ENCODE peak calls at places on chromosomes 11 and 22, in ten cellular contexts. Y is Caco-2; F is body of pancreas; H is upper lobe of right lung; K is OCI-LY7; L is Peyer's patch; J is endodermal cell; A is cardiac muscle cell; D is SJSA1; E is CD8-positive, alpha-beta T cell. P is an unnamed sample.

GRCh38 chr11:114197799-114198500 is 98.2 kb upstream of the NNMT start:
- DNase-seq in L (no peak), F (peak; percentile 88), Y (no peak), H (peak; percentile 85), E (no peak), D (no peak), K (no peak), J (no peak), A (peak; percentile 98), P (peak; percentile 73)

GRCh38 chr22:23192133-23192532 is 11.8 kb downstream of the BCR start:
- DNase-seq in F (peak; percentile 72), J (peak; percentile 70), H (peak; percentile 84), A (no peak), K (no peak), L (no peak), Y (no peak), E (no peak), D (no peak), P (no peak)

GRCh38 chr11:103648670-103649400 is 387.6 kb upstream of the DDI1 start:
- DNase-seq in L (no peak), D (no peak), H (no peak), F (no peak), A (peak; percentile 73), Y (no peak), K (no peak), J (no peak), E (no peak), P (no peak)

GRCh38 chr22:32785636-32786418 is 15.7 kb upstream of the TIMP3 start:
- DNase-seq in F (no peak), H (no peak), L (no peak), Y (no peak), K (no peak), A (no peak), E (no peak), J (no peak), D (no peak), P (no peak)

GRCh38 chr22:49973018-49973965 is 12.7 kb downstream of the PIM3 start:
- DNase-seq in F (no peak), J (no peak), A (peak; percentile 36), E (no peak), D (no peak), Y (no peak), H (peak; percentile 2), K (no peak), L (peak; percentile 15), P (no peak)

GRCh38 chr22:48490513-48491411 is 1336.9 kb downstream of the BRD1 start:
- DNase-seq in D (peak; percentile 47), L (no peak), Y (peak; percentile 12), E (no peak), H (peak; percentile 63), A (no peak), J (peak; percentile 64), F (no peak), K (no peak), P (no peak)

GRCh38 chr22:45317551-45318167 is 7.9 kb downstream of the FAM118A start:
- DNase-seq in K (no peak), F (no peak), Y (no peak), D (peak; percentile 77), J (peak; percentile 76), L (no peak), H (no peak), E (no peak), A (peak; percentile 64), P (peak; percentile 19)

GRCh38 chr11:103798029-103798428 is 238.4 kb upstream of the DDI1 start:
- DNase-seq in J (no peak), L (no peak), A (peak; percentile 94), F (peak; percentile 16), Y (no peak), E (no peak), K (no peak), D (no peak), H (no peak), P (no peak)

GRCh38 chr22:43449205-43449830 is 37.5 kb downstream of the MPPED1 start:
- DNase-seq in D (no peak), K (no peak), E (no peak), L (no peak), Y (peak; percentile 11), H (peak; percentile 29), F (no peak), A (no peak), J (peak; percentile 91), P (no peak)

GRCh38 chr22:17597217-17597616 is 31.3 kb downstream of the ATP6V1E1 start:
- DNase-seq in A (no peak), J (no peak), Y (no peak), H (no peak), E (no peak), L (no peak), F (no peak), D (no peak), K (no peak), P (no peak)

GRCh38 chr11:28245131-28245530 is 136.9 kb downstream of the METTL15 start:
- DNase-seq in J (no peak), Y (no peak), A (no peak), D (no peak), L (no peak), H (no peak), E (no peak), F (no peak), K (no peak), P (no peak)

GRCh38 chr11:107808526-107808925 is 50.1 kb downstream of the SLC35F2 start:
- DNase-seq in Y (no peak), J (no peak), K (no peak), L (no peak), E (no peak), F (no peak), D (no peak), A (no peak), H (no peak), P (peak; percentile 52)

GRCh38 chr11:60863550-60864521 is 3.5 kb upstream of the ZP1 start:
- DNase-seq in F (no peak), K (no peak), E (no peak), D (no peak), L (no peak), A (peak; percentile 37), Y (no peak), J (no peak), H (peak; percentile 9), P (no peak)

GRCh38 chr22:45686004-45686403 is 14.4 kb downstream of the ATXN10 start:
- DNase-seq in L (no peak), J (no peak), Y (no peak), A (no peak), F (no peak), K (no peak), E (no peak), H (no peak), D (no peak), P (no peak)

GRCh38 chr22:38046070-38046748 is 11.0 kb upstream of the PICK1 start:
- DNase-seq in L (no peak), A (no peak), J (no peak), Y (no peak), K (no peak), E (no peak), F (no peak), D (no peak), H (no peak), P (no peak)

GRCh38 chr11:62553839-62554361 is 7.3 kb upstream of the AHNAK start:
- DNase-seq in L (no peak), Y (no peak), F (no peak), A (no peak), H (no peak), E (no peak), J (peak; percentile 55), D (peak; percentile 90), K (no peak), P (no peak)
- H3K4me1 ChIP-seq in L (peaks cover 82% of the 10 kb centered on the region), Y (peaks cover 83% of the 10 kb centered on the region), F (peaks cover 83% of the 10 kb centered on the region), A (peaks cover 25% of the 10 kb centered on the region), H (peaks cover 91% of the 10 kb centered on the region), E (peaks cover 83% of the 10 kb centered on the region), J (peaks cover 32% of the 10 kb centered on the region), D (peaks cover 76% of the 10 kb centered on the region), K (peaks cover 42% of the 10 kb centered on the region), P (peaks cover 21% of the 10 kb centered on the region)

GRCh38 chr11:63869171-63869591 is 30.3 kb downstream of the MARK2 start:
- DNase-seq in K (no peak), E (no peak), H (no peak), D (no peak), A (no peak), J (no peak), Y (no peak), F (no peak), L (no peak), P (no peak)
- H3K4me1 ChIP-seq in K (peaks cover 17% of the 10 kb centered on the region), E (peaks cover 89% of the 10 kb centered on the region), H (peaks cover 80% of the 10 kb centered on the region), D (peaks cover 5% of the 10 kb centered on the region), A (peaks cover 26% of the 10 kb centered on the region), J (peaks cover 15% of the 10 kb centered on the region), Y (peaks cover 8% of the 10 kb centered on the region), F (peaks cover 83% of the 10 kb centered on the region), L (peaks cover 87% of the 10 kb centered on the region), P (peaks cover 4% of the 10 kb centered on the region)

GRCh38 chr11:34601085-34601444 is 19.8 kb upstream of the EHF start:
- DNase-seq in F (no peak), H (no peak), J (no peak), Y (no peak), D (no peak), A (peak; percentile 57), K (no peak), L (no peak), E (no peak), P (no peak)

GRCh38 chr11:34600339-34601084 is 20.4 kb upstream of the EHF start:
- DNase-seq in A (no peak), J (peak; percentile 65), H (peak; percentile 76), K (no peak), Y (peak; percentile 95), D (no peak), E (no peak), F (peak; percentile 90), L (no peak), P (no peak)

GRCh38 chr11:34602245-34602644 is 18.6 kb upstream of the EHF start:
- DNase-seq in L (no peak), J (no peak), Y (no peak), K (no peak), D (no peak), A (no peak), F (peak; percentile 74), E (no peak), H (no peak), P (no peak)

GRCh38 chr11:34603129-34604001 is 17.5 kb upstream of the EHF start:
- DNase-seq in E (no peak), D (no peak), K (no peak), Y (peak; percentile 57), J (no peak), A (peak; percentile 9), F (no peak), H (no peak), L (no peak), P (no peak)

DNA sequence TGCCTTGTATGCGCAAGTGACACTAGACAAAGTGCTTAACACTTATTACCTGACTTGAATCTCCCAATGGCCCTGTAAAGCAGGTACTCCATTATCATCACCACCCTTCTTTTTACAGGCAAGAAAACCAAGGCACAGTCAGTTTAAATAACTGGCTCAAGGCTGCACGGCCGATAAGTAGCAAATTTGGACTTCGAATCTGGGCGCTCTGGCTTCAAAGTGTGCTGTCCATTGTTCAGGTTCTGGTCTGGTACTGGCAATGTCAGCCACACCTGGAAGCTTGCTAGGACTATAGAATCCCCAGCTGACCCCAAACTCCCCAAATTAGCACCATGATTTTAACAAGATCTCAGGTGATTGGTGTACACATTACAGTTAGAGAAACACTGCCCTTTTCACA is 19.3 kb upstream of the EHF start:
- DNase-seq in E (no peak), H (no peak), K (no peak), D (no peak), A (no peak), L (no peak), J (no peak), Y (no peak), F (peak; percentile 55), P (no peak)
- H3K4me1 ChIP-seq in E (peaks cover 11% of the 10 kb centered on the region), H (peaks cover 12% of the 10 kb centered on the region), K (no peaks in the 10 kb centered on the region), D (peaks cover 28% of the 10 kb centered on the region), A (peaks cover 14% of the 10 kb centered on the region), L (peaks cover 59% of the 10 kb centered on the region), J (peaks cover 21% of the 10 kb centered on the region), Y (peaks cover 59% of the 10 kb centered on the region), F (peaks cover 75% of the 10 kb centered on the region), P (peaks cover 13% of the 10 kb centered on the region)

GRCh38 chr11:128477811-128478210 is 109.5 kb downstream of the ETS1 start:
- DNase-seq in D (no peak), E (no peak), H (no peak), L (no peak), F (no peak), A (no peak), J (no peak), Y (no peak), K (peak; percentile 73), P (no peak)
- H3K4me1 ChIP-seq in D (peaks cover 44% of the 10 kb centered on the region), E (peaks cover 98% of the 10 kb centered on the region), H (peaks cover 97% of the 10 kb centered on the region), L (peaks cover 51% of the 10 kb centered on the region), F (peaks cover 25% of the 10 kb centered on the region), A (peaks cover 21% of the 10 kb centered on the region), J (peaks cover 20% of the 10 kb centered on the region), Y (peaks cover 9% of the 10 kb centered on the region), K (peaks cover 97% of the 10 kb centered on the region), P (no peaks in the 10 kb centered on the region)